ENCODE peak calls at places on chromosomes 2 and 18, in seven cellular contexts. N is HT1080, A is tibial artery, T is GM03348, O is naive B cell, B is GM23248, Z is left kidney. E is an unnamed sample.

GRCh38 chr2:165660361-165660760 is 133.7 kb downstream of the GALNT3 start:
- DNase-seq in Z (no peak), T (no peak), N (no peak), B (no peak), A (no peak), O (no peak), E (no peak)

GRCh38 chr2:176468471-176468870 is 199.2 kb downstream of the MTX2 start:
- DNase-seq in N (no peak), B (peak), T (no peak), Z (no peak), O (no peak), A (no peak), E (no peak)

GRCh38 chr18:44781890-44782289 is 101.2 kb downstream of the SETBP1 start:
- DNase-seq in T (peak), N (peak), O (no peak), B (peak), A (no peak), Z (no peak), E (no peak)

GRCh38 chr18:23354625-23355024 is 98.5 kb upstream of the RIOK3 start:
- DNase-seq in O (no peak), B (peak), Z (no peak), A (no peak), T (peak), N (peak), E (peak)

GRCh38 chr18:58806826-58807714 is 57.6 kb upstream of the ZNF532 start:
- DNase-seq in B (no peak), O (no peak), A (no peak), Z (no peak), T (no peak), N (no peak), E (no peak)

GRCh38 chr18:63997606-63998005 is 27.7 kb downstream of the SERPINB8 start:
- DNase-seq in A (no peak), N (no peak), T (no peak), Z (no peak), O (no peak), B (peak), E (no peak)

GRCh38 chr2:215505044-215505786 is 69.3 kb upstream of the FN1 start:
- DNase-seq in O (no peak), B (peak), N (peak), Z (no peak), A (no peak), T (peak), E (peak)

GRCh38 chr2:19371996-19372582 is 13.7 kb upstream of the OSR1 start:
- DNase-seq in B (no peak), A (no peak), T (no peak), O (no peak), Z (no peak), N (no peak), E (no peak)

GRCh38 chr2:174593574-174594203 is 3.9 kb downstream of the WIPF1 start:
- DNase-seq in Z (peak), T (peak), O (peak), B (peak), N (peak), A (no peak), E (peak)

GRCh38 chr2:240480834-240481623 is 45.6 kb downstream of the GPC1 start:
- DNase-seq in N (no peak), Z (no peak), A (peak), O (no peak), T (no peak), B (no peak), E (no peak)

GRCh38 chr2:240468300-240469238 is 33.1 kb downstream of the GPC1 start:
- DNase-seq in O (no peak), A (peak), B (no peak), Z (no peak), T (no peak), N (no peak), E (no peak)

GRCh38 chr2:85396531-85397470 is 13.4 kb downstream of the CAPG start:
- DNase-seq in T (no peak), Z (peak), A (no peak), B (no peak), O (no peak), N (no peak), E (no peak)

GRCh38 chr18:42617086-42617725 is 498.3 kb downstream of the RIT2 start:
- DNase-seq in T (no peak), N (no peak), A (no peak), B (no peak), Z (no peak), O (no peak), E (no peak)

GRCh38 chr2:150621800-150622199 is 134.3 kb upstream of the RND3 start:
- DNase-seq in T (peak), Z (no peak), N (peak), B (peak), O (no peak), A (no peak), E (peak)

GRCh38 chr18:25058520-25058919 is 293.4 kb downstream of the ZNF521 start:
- DNase-seq in B (no peak), N (peak), A (no peak), O (no peak), T (no peak), Z (no peak), E (no peak)

GRCh38 chr2:86185517-86186212 is 9.6 kb downstream of the IMMT start:
- DNase-seq in B (no peak), O (no peak), T (no peak), A (no peak), Z (no peak), N (no peak), E (no peak)

GRCh38 chr18:69230204-69230603 is 170.5 kb upstream of the DOK6 start:
- DNase-seq in N (no peak), Z (no peak), T (no peak), B (no peak), A (no peak), O (no peak), E (no peak)

GRCh38 chr2:23926289-23926749 is 604 bp downstream of the ATAD2B start:
- DNase-seq in N (peak), A (no peak), T (peak), Z (peak), O (no peak), B (peak), E (no peak)

GRCh38 chr2:178072383-178073301 is at the start of gene PDE11A:
- DNase-seq in B (peak), A (peak), Z (peak), O (no peak), N (peak), T (peak), E (peak)

GRCh38 chr2:12950957-12951656 is 234.4 kb downstream of the TRIB2 start:
- DNase-seq in Z (no peak), B (peak), O (no peak), A (no peak), N (peak), T (peak), E (peak)

GRCh38 chr2:12584337-12584736 is 132.4 kb upstream of the TRIB2 start:
- DNase-seq in B (no peak), N (no peak), O (no peak), Z (no peak), A (no peak), T (no peak), E (no peak)

GRCh38 chr2:182381225-182381624 is 45.6 kb downstream of the PDE1A start:
- DNase-seq in N (no peak), T (no peak), Z (no peak), A (no peak), B (no peak), O (no peak), E (no peak)

GRCh38 chr2:74316616-74317295 is 26.5 kb downstream of the SLC4A5 start:
- DNase-seq in N (no peak), O (no peak), A (no peak), B (no peak), T (no peak), Z (peak), E (no peak)

GRCh38 chr2:219453691-219454131 is 19.1 kb downstream of the SPEG start:
- DNase-seq in B (peak), T (peak), Z (peak), O (no peak), A (peak), N (peak), E (peak)

GRCh38 chr2:238031749-238032148 is 29.1 kb upstream of the SCLY start:
- DNase-seq in T (no peak), B (no peak), Z (no peak), N (no peak), O (no peak), A (no peak), E (no peak)

GRCh38 chr2:230602562-230603230 is 109.9 kb upstream of the CAB39 start:
- DNase-seq in T (no peak), Z (no peak), N (no peak), A (no peak), O (peak), B (no peak), E (no peak)

GRCh38 chr2:232142049-232142448 is 180.5 kb downstream of the DIS3L2 start:
- DNase-seq in A (no peak), Z (peak), O (peak), N (peak), T (peak), B (peak), E (peak)

GRCh38 chr2:120737802-120738516 is 2.3 kb downstream of the GLI2 start:
- DNase-seq in A (no peak), B (no peak), Z (peak), N (no peak), T (no peak), O (no peak), E (no peak)

GRCh38 chr2:5672749-5673147 is 19.4 kb upstream of the SOX11 start:
- DNase-seq in N (no peak), A (no peak), O (no peak), T (no peak), Z (no peak), B (no peak), E (no peak)

GRCh38 chr2:223058952-223059716 is 7.1 kb downstream of the KCNE4 start:
- DNase-seq in Z (peak), N (no peak), B (no peak), A (no peak), T (no peak), O (no peak), E (no peak)

GRCh38 chr18:49371786-49372185 is 88.7 kb downstream of the DYM start:
- DNase-seq in T (peak), N (no peak), A (no peak), Z (no peak), O (no peak), B (peak), E (no peak)

GRCh38 chr18:5173216-5173615 is 23.8 kb downstream of the AKAIN1 start:
- DNase-seq in A (no peak), N (no peak), O (no peak), B (no peak), T (no peak), Z (no peak), E (no peak)

GRCh38 chr2:26640781-26641564 is at the start of gene CIB4:
- DNase-seq in O (no peak), A (no peak), Z (peak), T (no peak), B (no peak), N (no peak), E (no peak)